ENCODE peak calls at places on chromosomes 1 and 21, in ten cellular contexts. One of them, this sample, is unnamed.

GRCh38 chr1:63327417-63328139 is 5.2 kb downstream of the FOXD3 start:
- DNase-seq in amniotic stem cell: peak; percentile 3
- DNase-seq in skeletal muscle cell: no peak
- DNase-seq in activated T-helper 1 cell treated with Interleukin-2 at 50 U/mL for 16 hours: no peak
- DNase-seq in RPMI8226: peak; percentile 73
- DNase-seq in stimulated activated CD8-positive, alpha-beta memory T cell treated with anti-CD3 and anti-CD28 coated beads, Interleukin-4, amount 100 ng/mL, for 1 hour: no peak
- DNase-seq in H54: peak; percentile 86
- DNase-seq in smooth muscle cell of the brain vasculature: no peak
- DNase-seq in left ventricle myocardium inferior: no peak
- DNase-seq in body of pancreas: peak; percentile 66
- DNase-seq in this sample: no peak

GRCh38 chr1:160460683-160461287 is 60.4 kb downstream of the VANGL2 start:
- DNase-seq in amniotic stem cell: no peak
- DNase-seq in skeletal muscle cell: no peak
- DNase-seq in activated T-helper 1 cell treated with Interleukin-2 at 50 U/mL for 16 hours: no peak
- DNase-seq in RPMI8226: no peak
- DNase-seq in stimulated activated CD8-positive, alpha-beta memory T cell treated with anti-CD3 and anti-CD28 coated beads, Interleukin-4, amount 100 ng/mL, for 1 hour: no peak
- DNase-seq in H54: no peak
- DNase-seq in smooth muscle cell of the brain vasculature: no peak
- DNase-seq in left ventricle myocardium inferior: no peak
- DNase-seq in body of pancreas: no peak
- DNase-seq in this sample: no peak

GRCh38 chr1:62687421-62687902 is 724 bp downstream of the DOCK7 start:
- DNase-seq in amniotic stem cell: peak; percentile 18
- DNase-seq in skeletal muscle cell: no peak
- DNase-seq in activated T-helper 1 cell treated with Interleukin-2 at 50 U/mL for 16 hours: peak; percentile 8
- DNase-seq in RPMI8226: peak; percentile 28
- DNase-seq in stimulated activated CD8-positive, alpha-beta memory T cell treated with anti-CD3 and anti-CD28 coated beads, Interleukin-4, amount 100 ng/mL, for 1 hour: no peak
- DNase-seq in H54: no peak
- DNase-seq in smooth muscle cell of the brain vasculature: no peak
- DNase-seq in left ventricle myocardium inferior: peak; percentile 32
- DNase-seq in body of pancreas: peak; percentile 39
- DNase-seq in this sample: no peak

GRCh38 chr1:212375986-212376385 is 38.7 kb downstream of the PACC1 start:
- DNase-seq in amniotic stem cell: no peak
- DNase-seq in skeletal muscle cell: no peak
- DNase-seq in activated T-helper 1 cell treated with Interleukin-2 at 50 U/mL for 16 hours: no peak
- DNase-seq in RPMI8226: no peak
- DNase-seq in stimulated activated CD8-positive, alpha-beta memory T cell treated with anti-CD3 and anti-CD28 coated beads, Interleukin-4, amount 100 ng/mL, for 1 hour: no peak
- DNase-seq in H54: no peak
- DNase-seq in smooth muscle cell of the brain vasculature: no peak
- DNase-seq in left ventricle myocardium inferior: no peak
- DNase-seq in body of pancreas: no peak
- DNase-seq in this sample: no peak

GRCh38 chr1:67060811-67061218 is 6.9 kb upstream of the SLC35D1 start:
- DNase-seq in amniotic stem cell: peak; percentile 90
- DNase-seq in skeletal muscle cell: peak; percentile 96
- DNase-seq in activated T-helper 1 cell treated with Interleukin-2 at 50 U/mL for 16 hours: no peak
- DNase-seq in RPMI8226: no peak
- DNase-seq in stimulated activated CD8-positive, alpha-beta memory T cell treated with anti-CD3 and anti-CD28 coated beads, Interleukin-4, amount 100 ng/mL, for 1 hour: no peak
- DNase-seq in H54: peak; percentile 49
- DNase-seq in smooth muscle cell of the brain vasculature: peak; percentile 57
- DNase-seq in left ventricle myocardium inferior: no peak
- DNase-seq in body of pancreas: no peak
- DNase-seq in this sample: peak; percentile 98

GRCh38 chr1:161439280-161440232 is 65.7 kb upstream of the FCGR2A start:
- DNase-seq in amniotic stem cell: no peak
- DNase-seq in skeletal muscle cell: no peak
- DNase-seq in activated T-helper 1 cell treated with Interleukin-2 at 50 U/mL for 16 hours: no peak
- DNase-seq in RPMI8226: peak; percentile 70
- DNase-seq in stimulated activated CD8-positive, alpha-beta memory T cell treated with anti-CD3 and anti-CD28 coated beads, Interleukin-4, amount 100 ng/mL, for 1 hour: no peak
- DNase-seq in H54: no peak
- DNase-seq in smooth muscle cell of the brain vasculature: no peak
- DNase-seq in left ventricle myocardium inferior: no peak
- DNase-seq in body of pancreas: peak; percentile 26
- DNase-seq in this sample: peak; percentile 19

GRCh38 chr1:25095635-25096200 is 136.6 kb downstream of the SYF2 start:
- DNase-seq in amniotic stem cell: no peak
- DNase-seq in skeletal muscle cell: no peak
- DNase-seq in activated T-helper 1 cell treated with Interleukin-2 at 50 U/mL for 16 hours: no peak
- DNase-seq in RPMI8226: no peak
- DNase-seq in stimulated activated CD8-positive, alpha-beta memory T cell treated with anti-CD3 and anti-CD28 coated beads, Interleukin-4, amount 100 ng/mL, for 1 hour: no peak
- DNase-seq in H54: no peak
- DNase-seq in smooth muscle cell of the brain vasculature: no peak
- DNase-seq in left ventricle myocardium inferior: no peak
- DNase-seq in body of pancreas: no peak
- DNase-seq in this sample: no peak

GRCh38 chr1:11701551-11701961 is 10.0 kb downstream of the DRAXIN start:
- DNase-seq in amniotic stem cell: no peak
- DNase-seq in skeletal muscle cell: no peak
- DNase-seq in activated T-helper 1 cell treated with Interleukin-2 at 50 U/mL for 16 hours: no peak
- DNase-seq in RPMI8226: no peak
- DNase-seq in stimulated activated CD8-positive, alpha-beta memory T cell treated with anti-CD3 and anti-CD28 coated beads, Interleukin-4, amount 100 ng/mL, for 1 hour: no peak
- DNase-seq in H54: no peak
- DNase-seq in smooth muscle cell of the brain vasculature: no peak
- DNase-seq in left ventricle myocardium inferior: no peak
- DNase-seq in body of pancreas: no peak
- DNase-seq in this sample: no peak

GRCh38 chr1:147892216-147892615 is 10.4 kb upstream of the GJA8 start:
- DNase-seq in amniotic stem cell: no peak
- DNase-seq in skeletal muscle cell: no peak
- DNase-seq in activated T-helper 1 cell treated with Interleukin-2 at 50 U/mL for 16 hours: no peak
- DNase-seq in RPMI8226: peak; percentile 34
- DNase-seq in stimulated activated CD8-positive, alpha-beta memory T cell treated with anti-CD3 and anti-CD28 coated beads, Interleukin-4, amount 100 ng/mL, for 1 hour: no peak
- DNase-seq in H54: no peak
- DNase-seq in smooth muscle cell of the brain vasculature: no peak
- DNase-seq in left ventricle myocardium inferior: no peak
- DNase-seq in body of pancreas: no peak
- DNase-seq in this sample: no peak

GRCh38 chr1:212774584-212774983 is 17.0 kb downstream of the NSL1 start:
- DNase-seq in amniotic stem cell: no peak
- DNase-seq in skeletal muscle cell: no peak
- DNase-seq in activated T-helper 1 cell treated with Interleukin-2 at 50 U/mL for 16 hours: no peak
- DNase-seq in RPMI8226: peak; percentile 46
- DNase-seq in stimulated activated CD8-positive, alpha-beta memory T cell treated with anti-CD3 and anti-CD28 coated beads, Interleukin-4, amount 100 ng/mL, for 1 hour: no peak
- DNase-seq in H54: no peak
- DNase-seq in smooth muscle cell of the brain vasculature: no peak
- DNase-seq in left ventricle myocardium inferior: no peak
- DNase-seq in body of pancreas: no peak
- DNase-seq in this sample: no peak

GRCh38 chr1:203628185-203628996 is 1.8 kb downstream of the ATP2B4 start:
- DNase-seq in amniotic stem cell: no peak
- DNase-seq in skeletal muscle cell: no peak
- DNase-seq in activated T-helper 1 cell treated with Interleukin-2 at 50 U/mL for 16 hours: no peak
- DNase-seq in RPMI8226: no peak
- DNase-seq in stimulated activated CD8-positive, alpha-beta memory T cell treated with anti-CD3 and anti-CD28 coated beads, Interleukin-4, amount 100 ng/mL, for 1 hour: no peak
- DNase-seq in H54: no peak
- DNase-seq in smooth muscle cell of the brain vasculature: no peak
- DNase-seq in left ventricle myocardium inferior: peak; percentile 30
- DNase-seq in body of pancreas: peak; percentile 23
- DNase-seq in this sample: no peak

GRCh38 chr1:234925440-234926251 is 203.0 kb downstream of the TOMM20 start:
- DNase-seq in amniotic stem cell: peak; percentile 96
- DNase-seq in skeletal muscle cell: peak; percentile 98
- DNase-seq in activated T-helper 1 cell treated with Interleukin-2 at 50 U/mL for 16 hours: no peak
- DNase-seq in RPMI8226: peak; percentile 58
- DNase-seq in stimulated activated CD8-positive, alpha-beta memory T cell treated with anti-CD3 and anti-CD28 coated beads, Interleukin-4, amount 100 ng/mL, for 1 hour: no peak
- DNase-seq in H54: peak; percentile 67
- DNase-seq in smooth muscle cell of the brain vasculature: peak; percentile 87
- DNase-seq in left ventricle myocardium inferior: no peak
- DNase-seq in body of pancreas: no peak
- DNase-seq in this sample: peak; percentile 98

GRCh38 chr1:36123357-36123756 is 1.7 kb downstream of the COL8A2 start:
- DNase-seq in amniotic stem cell: no peak
- DNase-seq in skeletal muscle cell: no peak
- DNase-seq in activated T-helper 1 cell treated with Interleukin-2 at 50 U/mL for 16 hours: no peak
- DNase-seq in RPMI8226: peak; percentile 19
- DNase-seq in stimulated activated CD8-positive, alpha-beta memory T cell treated with anti-CD3 and anti-CD28 coated beads, Interleukin-4, amount 100 ng/mL, for 1 hour: no peak
- DNase-seq in H54: no peak
- DNase-seq in smooth muscle cell of the brain vasculature: no peak
- DNase-seq in left ventricle myocardium inferior: no peak
- DNase-seq in body of pancreas: no peak
- DNase-seq in this sample: no peak

GRCh38 chr1:87958711-87959110 is 630.0 kb downstream of the LMO4 start:
- DNase-seq in amniotic stem cell: no peak
- DNase-seq in skeletal muscle cell: no peak
- DNase-seq in activated T-helper 1 cell treated with Interleukin-2 at 50 U/mL for 16 hours: no peak
- DNase-seq in RPMI8226: no peak
- DNase-seq in stimulated activated CD8-positive, alpha-beta memory T cell treated with anti-CD3 and anti-CD28 coated beads, Interleukin-4, amount 100 ng/mL, for 1 hour: no peak
- DNase-seq in H54: no peak
- DNase-seq in smooth muscle cell of the brain vasculature: no peak
- DNase-seq in left ventricle myocardium inferior: no peak
- DNase-seq in body of pancreas: no peak
- DNase-seq in this sample: no peak

GRCh38 chr1:36466370-36467026 is 2.3 kb upstream of the MRPS15 start:
- DNase-seq in amniotic stem cell: no peak
- DNase-seq in skeletal muscle cell: no peak
- DNase-seq in activated T-helper 1 cell treated with Interleukin-2 at 50 U/mL for 16 hours: no peak
- DNase-seq in RPMI8226: no peak
- DNase-seq in stimulated activated CD8-positive, alpha-beta memory T cell treated with anti-CD3 and anti-CD28 coated beads, Interleukin-4, amount 100 ng/mL, for 1 hour: no peak
- DNase-seq in H54: no peak
- DNase-seq in smooth muscle cell of the brain vasculature: no peak
- DNase-seq in left ventricle myocardium inferior: no peak
- DNase-seq in body of pancreas: no peak
- DNase-seq in this sample: no peak

GRCh38 chr1:181676269-181676668 is 193.0 kb downstream of the CACNA1E start:
- DNase-seq in amniotic stem cell: no peak
- DNase-seq in skeletal muscle cell: no peak
- DNase-seq in activated T-helper 1 cell treated with Interleukin-2 at 50 U/mL for 16 hours: no peak
- DNase-seq in RPMI8226: peak; percentile 47
- DNase-seq in stimulated activated CD8-positive, alpha-beta memory T cell treated with anti-CD3 and anti-CD28 coated beads, Interleukin-4, amount 100 ng/mL, for 1 hour: no peak
- DNase-seq in H54: no peak
- DNase-seq in smooth muscle cell of the brain vasculature: no peak
- DNase-seq in left ventricle myocardium inferior: no peak
- DNase-seq in body of pancreas: peak; percentile 29
- DNase-seq in this sample: no peak

GRCh38 chr1:220808501-220809186 is 21.9 kb downstream of the MTARC1 start:
- DNase-seq in amniotic stem cell: no peak
- DNase-seq in skeletal muscle cell: no peak
- DNase-seq in activated T-helper 1 cell treated with Interleukin-2 at 50 U/mL for 16 hours: no peak
- DNase-seq in RPMI8226: no peak
- DNase-seq in stimulated activated CD8-positive, alpha-beta memory T cell treated with anti-CD3 and anti-CD28 coated beads, Interleukin-4, amount 100 ng/mL, for 1 hour: no peak
- DNase-seq in H54: peak; percentile 84
- DNase-seq in smooth muscle cell of the brain vasculature: peak; percentile 45
- DNase-seq in left ventricle myocardium inferior: no peak
- DNase-seq in body of pancreas: no peak
- DNase-seq in this sample: no peak

GRCh38 chr21:45228656-45229240 is 58.9 kb downstream of the POFUT2 start:
- DNase-seq in amniotic stem cell: no peak
- DNase-seq in skeletal muscle cell: no peak
- DNase-seq in activated T-helper 1 cell treated with Interleukin-2 at 50 U/mL for 16 hours: no peak
- DNase-seq in RPMI8226: no peak
- DNase-seq in stimulated activated CD8-positive, alpha-beta memory T cell treated with anti-CD3 and anti-CD28 coated beads, Interleukin-4, amount 100 ng/mL, for 1 hour: no peak
- DNase-seq in H54: no peak
- DNase-seq in smooth muscle cell of the brain vasculature: no peak
- DNase-seq in left ventricle myocardium inferior: no peak
- DNase-seq in body of pancreas: no peak
- DNase-seq in this sample: no peak

GRCh38 chr1:174191255-174191906 is 32.1 kb downstream of the RABGAP1L start:
- DNase-seq in amniotic stem cell: peak; percentile 70
- DNase-seq in skeletal muscle cell: peak; percentile 11
- DNase-seq in activated T-helper 1 cell treated with Interleukin-2 at 50 U/mL for 16 hours: no peak
- DNase-seq in RPMI8226: no peak
- DNase-seq in stimulated activated CD8-positive, alpha-beta memory T cell treated with anti-CD3 and anti-CD28 coated beads, Interleukin-4, amount 100 ng/mL, for 1 hour: no peak
- DNase-seq in H54: no peak
- DNase-seq in smooth muscle cell of the brain vasculature: no peak
- DNase-seq in left ventricle myocardium inferior: no peak
- DNase-seq in body of pancreas: no peak
- DNase-seq in this sample: peak; percentile 65

GRCh38 chr1:60573121-60573520 is 499.6 kb upstream of the C1orf87 start:
- DNase-seq in amniotic stem cell: no peak
- DNase-seq in skeletal muscle cell: peak; percentile 69
- DNase-seq in activated T-helper 1 cell treated with Interleukin-2 at 50 U/mL for 16 hours: no peak
- DNase-seq in RPMI8226: no peak
- DNase-seq in stimulated activated CD8-positive, alpha-beta memory T cell treated with anti-CD3 and anti-CD28 coated beads, Interleukin-4, amount 100 ng/mL, for 1 hour: no peak
- DNase-seq in H54: no peak
- DNase-seq in smooth muscle cell of the brain vasculature: no peak
- DNase-seq in left ventricle myocardium inferior: no peak
- DNase-seq in body of pancreas: no peak
- DNase-seq in this sample: no peak

GRCh38 chr1:87706198-87706597 is 377.5 kb downstream of the LMO4 start:
- DNase-seq in amniotic stem cell: no peak
- DNase-seq in skeletal muscle cell: peak; percentile 13
- DNase-seq in activated T-helper 1 cell treated with Interleukin-2 at 50 U/mL for 16 hours: no peak
- DNase-seq in RPMI8226: no peak
- DNase-seq in stimulated activated CD8-positive, alpha-beta memory T cell treated with anti-CD3 and anti-CD28 coated beads, Interleukin-4, amount 100 ng/mL, for 1 hour: no peak
- DNase-seq in H54: no peak
- DNase-seq in smooth muscle cell of the brain vasculature: no peak
- DNase-seq in left ventricle myocardium inferior: no peak
- DNase-seq in body of pancreas: no peak
- DNase-seq in this sample: no peak

GRCh38 chr1:156808186-156809030 is 8.2 kb downstream of the SH2D2A start:
- DNase-seq in amniotic stem cell: no peak
- DNase-seq in skeletal muscle cell: no peak
- DNase-seq in activated T-helper 1 cell treated with Interleukin-2 at 50 U/mL for 16 hours: no peak
- DNase-seq in RPMI8226: no peak
- DNase-seq in stimulated activated CD8-positive, alpha-beta memory T cell treated with anti-CD3 and anti-CD28 coated beads, Interleukin-4, amount 100 ng/mL, for 1 hour: no peak
- DNase-seq in H54: no peak
- DNase-seq in smooth muscle cell of the brain vasculature: no peak
- DNase-seq in left ventricle myocardium inferior: no peak
- DNase-seq in body of pancreas: no peak
- DNase-seq in this sample: no peak

GRCh38 chr1:159071970-159072582 is 4.5 kb downstream of the AIM2 start:
- DNase-seq in amniotic stem cell: peak; percentile 46
- DNase-seq in skeletal muscle cell: peak; percentile 36
- DNase-seq in activated T-helper 1 cell treated with Interleukin-2 at 50 U/mL for 16 hours: no peak
- DNase-seq in RPMI8226: peak; percentile 61
- DNase-seq in stimulated activated CD8-positive, alpha-beta memory T cell treated with anti-CD3 and anti-CD28 coated beads, Interleukin-4, amount 100 ng/mL, for 1 hour: no peak
- DNase-seq in H54: no peak
- DNase-seq in smooth muscle cell of the brain vasculature: peak; percentile 28
- DNase-seq in left ventricle myocardium inferior: no peak
- DNase-seq in body of pancreas: no peak
- DNase-seq in this sample: peak; percentile 48

GRCh38 chr1:180230791-180231505 is 884 bp downstream of the LHX4 start:
- DNase-seq in amniotic stem cell: peak; percentile 9
- DNase-seq in skeletal muscle cell: no peak
- DNase-seq in activated T-helper 1 cell treated with Interleukin-2 at 50 U/mL for 16 hours: no peak
- DNase-seq in RPMI8226: peak; percentile 56
- DNase-seq in stimulated activated CD8-positive, alpha-beta memory T cell treated with anti-CD3 and anti-CD28 coated beads, Interleukin-4, amount 100 ng/mL, for 1 hour: no peak
- DNase-seq in H54: peak; percentile 79
- DNase-seq in smooth muscle cell of the brain vasculature: no peak
- DNase-seq in left ventricle myocardium inferior: no peak
- DNase-seq in body of pancreas: no peak
- DNase-seq in this sample: no peak

GRCh38 chr21:34360488-34361241 is 3.1 kb upstream of the KCNE2 start:
- DNase-seq in amniotic stem cell: no peak
- DNase-seq in skeletal muscle cell: no peak
- DNase-seq in activated T-helper 1 cell treated with Interleukin-2 at 50 U/mL for 16 hours: no peak
- DNase-seq in RPMI8226: peak; percentile 23
- DNase-seq in stimulated activated CD8-positive, alpha-beta memory T cell treated with anti-CD3 and anti-CD28 coated beads, Interleukin-4, amount 100 ng/mL, for 1 hour: no peak
- DNase-seq in H54: no peak
- DNase-seq in smooth muscle cell of the brain vasculature: no peak
- DNase-seq in left ventricle myocardium inferior: no peak
- DNase-seq in body of pancreas: no peak
- DNase-seq in this sample: no peak

GRCh38 chr1:206803221-206803730 is 31.0 kb upstream of the IL10 start:
- DNase-seq in amniotic stem cell: no peak
- DNase-seq in skeletal muscle cell: no peak
- DNase-seq in activated T-helper 1 cell treated with Interleukin-2 at 50 U/mL for 16 hours: peak; percentile 64
- DNase-seq in RPMI8226: peak; percentile 26
- DNase-seq in stimulated activated CD8-positive, alpha-beta memory T cell treated with anti-CD3 and anti-CD28 coated beads, Interleukin-4, amount 100 ng/mL, for 1 hour: peak; percentile 25
- DNase-seq in H54: no peak
- DNase-seq in smooth muscle cell of the brain vasculature: no peak
- DNase-seq in left ventricle myocardium inferior: no peak
- DNase-seq in body of pancreas: no peak
- DNase-seq in this sample: no peak